ENCODE peak calls at places on chromosomes 12 and 14, in five cellular contexts. One of them, this sample, is unnamed.
A peak's percentile ranks its signal among the peaks of the same experiment; 100 is the strongest.

GRCh38 chr12:6606331-6607131 is 648 bp downstream of the CHD4 start:
- DNase-seq in mesenchymal stem cell: peak; percentile 62
- DNase-seq in neuronal stem cell: no peak
- DNase-seq in H1: no peak
- DNase-seq in H9: peak; percentile 45
- DNase-seq in this sample: peak; percentile 31

GRCh38 chr14:34981743-34982420 is 910 bp upstream of the SRP54 start:
- DNase-seq in H1: no peak
- DNase-seq in mesenchymal stem cell: peak; percentile 84
- DNase-seq in neuronal stem cell: no peak
- DNase-seq in H9: no peak
- DNase-seq in this sample: peak; percentile 51

GRCh38 chr12:32051511-32052299 is 54.9 kb upstream of the BICD1 start:
- DNase-seq in mesenchymal stem cell: peak; percentile 92
- DNase-seq in neuronal stem cell: no peak
- DNase-seq in H9: no peak
- DNase-seq in H1: no peak
- DNase-seq in this sample: peak; percentile 77

GRCh38 chr12:51923506-51924365 is 16.4 kb downstream of the ACVRL1 start:
- DNase-seq in mesenchymal stem cell: no peak
- DNase-seq in H1: peak; percentile 93
- DNase-seq in neuronal stem cell: no peak
- DNase-seq in H9: peak; percentile 83
- DNase-seq in this sample: peak; percentile 61

GRCh38 chr14:90381999-90382451 is 14.8 kb upstream of the CALM1 start:
- DNase-seq in H9: peak; percentile 59
- DNase-seq in neuronal stem cell: no peak
- DNase-seq in mesenchymal stem cell: no peak
- DNase-seq in H1: peak; percentile 60
- DNase-seq in this sample: no peak

GRCh38 chr14:22319526-22320352 is 269.3 kb downstream of the DAD1 start:
- DNase-seq in neuronal stem cell: no peak
- DNase-seq in H9: peak; percentile 40
- DNase-seq in mesenchymal stem cell: peak; percentile 65
- DNase-seq in H1: no peak
- DNase-seq in this sample: peak; percentile 9

GRCh38 chr12:31531908-31532307 is 59.0 kb downstream of the DENND5B start:
- DNase-seq in H9: no peak
- DNase-seq in H1: no peak
- DNase-seq in mesenchymal stem cell: no peak
- DNase-seq in neuronal stem cell: no peak
- DNase-seq in this sample: no peak

GRCh38 chr14:74647834-74648361 is 35.9 kb upstream of the LTBP2 start:
- DNase-seq in H1: no peak
- DNase-seq in neuronal stem cell: no peak
- DNase-seq in H9: no peak
- DNase-seq in mesenchymal stem cell: no peak
- DNase-seq in this sample: no peak

GRCh38 chr12:131171029-131171428 is 217.3 kb downstream of the ADGRD1 start:
- DNase-seq in H9: no peak
- DNase-seq in H1: no peak
- DNase-seq in neuronal stem cell: no peak
- DNase-seq in mesenchymal stem cell: no peak
- DNase-seq in this sample: peak; percentile 53

GRCh38 chr14:59481407-59482119 is 2.6 kb downstream of the L3HYPDH start:
- DNase-seq in neuronal stem cell: no peak
- DNase-seq in H1: no peak
- DNase-seq in H9: no peak
- DNase-seq in mesenchymal stem cell: peak; percentile 50
- DNase-seq in this sample: no peak

GRCh38 chr12:3097836-3098235 is 20.7 kb downstream of the TSPAN9 start:
- DNase-seq in H1: no peak
- DNase-seq in neuronal stem cell: no peak
- DNase-seq in H9: peak; percentile 26
- DNase-seq in mesenchymal stem cell: no peak
- DNase-seq in this sample: no peak

GRCh38 chr12:848519-849191 is 96.3 kb downstream of the WNK1 start:
- DNase-seq in mesenchymal stem cell: peak; percentile 54
- DNase-seq in neuronal stem cell: no peak
- DNase-seq in H9: no peak
- DNase-seq in H1: no peak
- DNase-seq in this sample: peak; percentile 8

GRCh38 chr14:91953170-91953985 is 5.9 kb upstream of the FBLN5 start:
- DNase-seq in H9: no peak
- DNase-seq in H1: no peak
- DNase-seq in neuronal stem cell: no peak
- DNase-seq in mesenchymal stem cell: no peak
- DNase-seq in this sample: no peak
- H3K14ac ChIP-seq in H9: no peak overlapping the region
- H3K14ac ChIP-seq in H1: no peak overlapping the region
- H3K14ac ChIP-seq in neuronal stem cell: no peak overlapping the region
- H3K14ac ChIP-seq in mesenchymal stem cell: no peak overlapping the region
- H3K14ac ChIP-seq in this sample: no peak overlapping the region

GRCh38 chr12:75984577-75985182 is 46.9 kb downstream of the PHLDA1 start:
- DNase-seq in neuronal stem cell: no peak
- DNase-seq in mesenchymal stem cell: no peak
- DNase-seq in H1: no peak
- DNase-seq in H9: no peak
- DNase-seq in this sample: no peak
- H3K18ac ChIP-seq in neuronal stem cell: no peak overlapping the region
- H3K18ac ChIP-seq in mesenchymal stem cell: no peak overlapping the region
- H3K18ac ChIP-seq in H1: no peak overlapping the region
- H3K18ac ChIP-seq in H9: no peak overlapping the region
- H3K18ac ChIP-seq in this sample: no peak overlapping the region

DNA sequence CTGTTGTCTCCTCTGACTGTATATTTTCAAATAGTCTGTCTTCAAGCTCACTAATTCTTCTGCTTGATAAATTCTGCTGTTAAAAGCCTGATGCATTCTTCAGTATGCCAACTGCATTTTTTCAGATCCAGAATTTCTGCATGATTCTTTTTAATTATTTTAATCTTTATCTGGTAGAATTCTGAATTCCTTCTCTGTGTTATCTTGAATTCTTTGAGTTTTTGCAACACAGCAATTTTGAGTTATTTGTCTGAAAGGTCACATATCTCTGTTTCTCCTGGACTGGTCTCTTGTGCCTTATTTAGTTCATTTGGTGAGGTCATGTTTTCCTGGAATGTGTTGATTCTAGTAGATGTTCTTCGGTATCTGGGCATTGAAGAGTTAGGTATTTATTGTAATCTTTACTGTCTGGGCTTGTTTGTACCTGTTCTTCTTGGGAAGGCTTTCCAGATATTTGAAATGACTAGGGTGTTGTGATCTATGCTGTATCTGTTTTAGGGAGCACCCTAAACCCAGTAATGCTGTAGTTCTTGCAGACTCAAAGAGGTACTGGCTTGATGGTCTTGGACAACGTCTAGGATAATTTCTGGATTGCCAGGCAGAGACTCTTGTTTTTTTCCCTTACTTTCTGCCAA is 193.8 kb upstream of the NPAS3 start:
- DNase-seq in H1: no peak
- DNase-seq in neuronal stem cell: no peak
- DNase-seq in H9: no peak
- DNase-seq in mesenchymal stem cell: no peak
- DNase-seq in this sample: no peak
- H2BK12ac ChIP-seq in H1: no peak overlapping the region
- H2BK12ac ChIP-seq in neuronal stem cell: no peak overlapping the region
- H2BK12ac ChIP-seq in H9: no peak overlapping the region
- H2BK12ac ChIP-seq in mesenchymal stem cell: no peak overlapping the region
- H2BK12ac ChIP-seq in this sample: no peak overlapping the region

DNA sequence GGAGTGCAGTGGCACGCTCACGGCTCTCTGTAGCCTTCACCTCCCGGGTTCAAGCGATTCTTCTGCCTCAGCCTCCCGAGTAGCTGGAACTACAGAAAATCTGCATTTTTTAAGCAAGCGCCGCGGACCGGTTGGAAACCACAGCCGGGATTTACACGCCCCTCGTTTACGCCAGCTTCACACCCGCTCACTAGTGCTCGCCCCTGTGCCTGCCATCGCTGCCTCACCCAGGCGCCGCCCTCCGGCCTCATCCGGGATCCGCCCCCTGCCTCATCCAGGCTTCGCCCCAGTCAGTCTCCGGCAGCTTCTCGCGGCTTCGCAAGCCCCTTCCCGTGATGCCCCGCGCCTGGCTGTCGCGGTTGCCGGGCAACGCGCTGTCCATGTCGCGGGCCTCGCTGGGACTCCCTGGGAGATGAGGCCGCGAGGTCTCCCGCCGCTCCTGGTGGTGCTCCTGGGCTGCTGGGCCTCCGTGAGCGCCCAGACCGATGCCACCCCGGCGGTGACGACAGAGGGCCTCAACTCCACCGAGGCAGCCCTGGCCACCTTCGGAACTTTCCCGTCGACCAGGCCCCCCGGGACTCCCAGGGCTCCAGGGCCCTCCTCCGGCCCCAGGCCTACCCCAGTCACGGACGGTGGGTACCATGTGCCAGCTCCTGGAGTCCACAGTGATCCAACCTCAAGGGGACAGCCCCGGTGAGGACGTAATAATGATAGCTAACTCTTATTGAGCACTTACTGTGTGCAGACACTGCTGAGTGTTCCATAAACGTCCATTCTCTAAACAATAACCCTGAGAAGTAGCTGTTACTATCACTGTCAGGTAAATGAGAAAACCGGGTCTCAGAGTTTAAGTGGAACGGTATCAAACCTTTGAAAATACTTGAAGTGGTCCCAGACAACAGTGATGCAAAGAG is at the start of gene TCTN1:
- DNase-seq in H9: peak; percentile 99
- DNase-seq in H1: peak; percentile 97
- DNase-seq in neuronal stem cell: peak; percentile 90
- DNase-seq in mesenchymal stem cell: peak; percentile 95
- DNase-seq in this sample: peak; percentile 97
- H3K14ac ChIP-seq in H9: peak within 1 kb of the TSS; percentile 91
- H3K14ac ChIP-seq in H1: no peak within 1 kb of the TSS
- H3K14ac ChIP-seq in neuronal stem cell: no peak within 1 kb of the TSS
- H3K14ac ChIP-seq in mesenchymal stem cell: peak within 1 kb of the TSS; percentile 97
- H3K14ac ChIP-seq in this sample: peak within 1 kb of the TSS; percentile 71

GRCh38 chr14:88821888-88822287 is 2.6 kb upstream of the TTC8 start:
- DNase-seq in H9: no peak
- DNase-seq in neuronal stem cell: no peak
- DNase-seq in H1: no peak
- DNase-seq in mesenchymal stem cell: no peak
- DNase-seq in this sample: peak; percentile 68

GRCh38 chr14:88825503-88825902 is 1.1 kb downstream of the TTC8 start:
- DNase-seq in neuronal stem cell: no peak
- DNase-seq in mesenchymal stem cell: no peak
- DNase-seq in H9: no peak
- DNase-seq in H1: no peak
- DNase-seq in this sample: no peak

GRCh38 chr14:88825078-88825458 is 617 bp downstream of the TTC8 start:
- DNase-seq in H9: no peak
- DNase-seq in H1: no peak
- DNase-seq in neuronal stem cell: no peak
- DNase-seq in mesenchymal stem cell: peak; percentile 31
- DNase-seq in this sample: no peak

GRCh38 chr14:88823968-88824313 is 510 bp upstream of the TTC8 start:
- DNase-seq in H1: no peak
- DNase-seq in neuronal stem cell: no peak
- DNase-seq in mesenchymal stem cell: no peak
- DNase-seq in H9: no peak
- DNase-seq in this sample: no peak

DNA sequence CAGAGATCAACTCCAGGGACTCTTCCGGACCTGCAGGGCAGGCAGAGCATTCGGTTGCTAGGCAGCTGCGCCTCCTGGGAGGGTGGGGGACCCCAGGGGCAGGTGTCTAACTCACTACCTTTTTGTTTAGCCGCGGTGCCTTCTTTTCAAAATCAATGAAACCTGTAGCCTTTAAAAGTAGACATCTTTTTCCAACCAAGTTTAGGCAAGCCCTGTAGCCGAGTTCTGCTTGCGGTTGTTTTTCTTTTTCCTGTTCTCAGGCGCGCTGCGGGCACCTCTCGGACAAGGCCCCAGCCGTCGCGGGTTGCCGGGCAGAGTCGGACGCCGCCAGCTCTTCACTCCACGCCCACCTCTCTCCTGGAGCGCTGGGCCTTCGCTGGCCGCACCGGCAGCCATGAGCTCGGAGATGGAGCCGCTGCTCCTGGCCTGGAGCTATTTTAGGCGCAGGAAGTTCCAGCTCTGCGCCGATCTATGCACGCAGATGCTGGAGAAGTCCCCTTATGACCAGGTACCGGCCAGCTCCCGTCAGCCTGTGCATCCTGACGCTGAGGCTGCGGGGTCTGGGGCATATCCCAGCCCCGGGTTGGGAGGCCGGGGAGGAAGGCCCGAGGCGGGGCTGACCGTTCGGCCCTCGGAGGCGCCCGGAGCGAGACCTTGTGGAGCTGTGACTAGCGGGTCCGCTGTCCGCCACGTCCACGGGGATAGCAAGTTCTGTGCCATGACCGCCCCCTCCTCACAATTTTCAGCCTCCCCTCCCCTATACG is at the start of gene TTC8:
- DNase-seq in H1: peak; percentile 88
- DNase-seq in mesenchymal stem cell: peak; percentile 93
- DNase-seq in neuronal stem cell: peak; percentile 85
- DNase-seq in H9: peak; percentile 89
- DNase-seq in this sample: peak; percentile 89
- H3K18ac ChIP-seq in H1: peak within 1 kb of the TSS; percentile 91
- H3K18ac ChIP-seq in mesenchymal stem cell: peak within 1 kb of the TSS; percentile 90
- H3K18ac ChIP-seq in neuronal stem cell: peak within 1 kb of the TSS; percentile 100
- H3K18ac ChIP-seq in H9: peak within 1 kb of the TSS; percentile 84
- H3K18ac ChIP-seq in this sample: peak within 1 kb of the TSS; percentile 26

This sample was measured in trophoblast cell.